ENCODE peak calls at places on chromosome 6, in nine cellular contexts. N is IMR-90, B is nephron progenitor cell, I is upper lobe of right lung, X is epithelial cell of esophagus, M is neural crest cell, U is mesothelial cell of epicardium, E is A673, Q is left lung. D is an unnamed sample.

GRCh38 chr6:34275128-34275804 is 26.5 kb upstream of the SMIM29 start:
- DNase-seq in B (no peak), M (no peak), I (no peak), Q (no peak), U (no peak), X (no peak), E (no peak), N (no peak), D (no peak)

GRCh38 chr6:161010418-161010817 is 18.8 kb downstream of the MAP3K4 start:
- DNase-seq in M (no peak), E (no peak), U (no peak), N (peak), Q (no peak), X (peak), I (no peak), B (no peak), D (no peak)

GRCh38 chr6:42555477-42556457 is 8.1 kb upstream of the UBR2 start:
- DNase-seq in Q (no peak), E (peak), X (peak), B (no peak), M (no peak), N (peak), I (no peak), U (no peak), D (no peak)

GRCh38 chr6:23073851-23074250 is 504.5 kb downstream of the HDGFL1 start:
- DNase-seq in B (no peak), X (no peak), U (no peak), I (no peak), M (no peak), N (peak), E (no peak), Q (no peak), D (no peak)

GRCh38 chr6:13615802-13616140 is 636 bp downstream of the NOL7 start:
- DNase-seq in E (peak), Q (peak), B (peak), X (peak), M (peak), U (no peak), N (peak), I (peak), D (peak)

GRCh38 chr6:37056439-37057127 is 51.1 kb downstream of the FGD2 start:
- DNase-seq in X (peak), U (no peak), E (no peak), Q (peak), N (peak), I (no peak), B (no peak), M (no peak), D (no peak)

GRCh38 chr6:75243333-75244062 is at the start of gene COX7A2:
- DNase-seq in U (peak), E (peak), Q (peak), I (peak), M (peak), B (peak), X (peak), N (peak), D (peak)

GRCh38 chr6:82951389-82951788 is 114.3 kb downstream of the UBE3D start:
- DNase-seq in I (no peak), Q (no peak), X (peak), N (no peak), B (no peak), E (no peak), U (no peak), M (no peak), D (no peak)

GRCh38 chr6:108560463-108561308 is at the start of gene FOXO3:
- DNase-seq in I (peak), B (peak), Q (peak), M (peak), N (peak), E (peak), X (peak), U (peak), D (peak)

GRCh38 chr6:90202156-90202555 is 94.5 kb downstream of the BACH2 start:
- DNase-seq in M (no peak), X (no peak), Q (no peak), N (no peak), E (no peak), U (no peak), I (no peak), B (no peak), D (no peak)

GRCh38 chr6:108902389-108902792 is 54.2 kb downstream of the ARMC2 start:
- DNase-seq in Q (no peak), B (no peak), E (peak), X (no peak), U (no peak), M (no peak), N (peak), I (no peak), D (no peak)

GRCh38 chr6:44353336-44353735 is 10.9 kb downstream of the SPATS1 start:
- DNase-seq in I (no peak), E (no peak), U (no peak), X (peak), Q (no peak), B (no peak), N (no peak), M (no peak), D (no peak)

GRCh38 chr6:119012521-119012920 is 65.9 kb downstream of the FAM184A start:
- DNase-seq in E (no peak), U (no peak), M (no peak), B (no peak), N (no peak), Q (no peak), X (no peak), I (no peak), D (no peak)

GRCh38 chr6:37303891-37304503 is 46.1 kb upstream of the TMEM217 start:
- DNase-seq in E (peak), X (peak), U (no peak), M (peak), B (peak), I (no peak), Q (no peak), N (peak), D (no peak)

GRCh38 chr6:48397887-48398286 is 286.9 kb upstream of the PTCHD4 start:
- DNase-seq in N (no peak), I (no peak), E (no peak), X (peak), B (no peak), U (no peak), Q (no peak), M (no peak), D (no peak)

GRCh38 chr6:10322991-10323390 is 91.9 kb downstream of the TFAP2A start:
- DNase-seq in X (peak), M (no peak), I (no peak), E (no peak), B (no peak), U (no peak), Q (no peak), N (no peak), D (no peak)

GRCh38 chr6:166419268-166419667 is 36.5 kb upstream of the MPC1 start:
- DNase-seq in X (peak), M (no peak), E (no peak), Q (no peak), N (peak), U (no peak), B (no peak), I (peak), D (peak)

GRCh38 chr6:24564081-24564480 is 69.3 kb downstream of the ALDH5A1 start:
- DNase-seq in B (no peak), Q (no peak), E (no peak), M (no peak), I (no peak), N (no peak), X (no peak), U (no peak), D (no peak)

GRCh38 chr6:167736486-167737204 is 90.1 kb upstream of the AFDN start:
- DNase-seq in U (no peak), I (no peak), Q (no peak), X (no peak), E (no peak), B (no peak), N (no peak), M (no peak), D (no peak)

GRCh38 chr6:33372532-33373123 is 19.0 kb upstream of the KIFC1 start:
- DNase-seq in E (no peak), Q (no peak), U (no peak), N (no peak), I (no peak), M (no peak), B (no peak), X (no peak), D (no peak)

GRCh38 chr6:1817033-1817761 is 207.5 kb downstream of the FOXC1 start:
- DNase-seq in X (no peak), N (peak), E (no peak), B (no peak), I (no peak), U (no peak), Q (no peak), M (no peak), D (no peak)

GRCh38 chr6:157761331-157761921 is 61.6 kb upstream of the SNX9 start:
- DNase-seq in M (no peak), Q (no peak), B (no peak), E (no peak), U (no peak), X (peak), I (no peak), N (peak), D (no peak)

GRCh38 chr6:84466521-84466920 is 239.1 kb upstream of the CEP162 start:
- DNase-seq in N (peak), U (no peak), B (no peak), Q (no peak), M (no peak), E (no peak), I (no peak), X (peak), D (no peak)
- TF ChIP-seq CTCF in N (no peak), U (no peak), B (no peak), Q (no peak), M (no peak), E (no peak), I (no peak), X (no peak), D (no peak)

GRCh38 chr6:152206072-152206818 is 398.8 kb downstream of the ESR1 start:
- DNase-seq in I (no peak), B (peak), M (peak), U (no peak), Q (no peak), X (peak), N (peak), E (peak), D (no peak)
- TF ChIP-seq CTCF in I (peak), B (peak), M (peak), U (peak), Q (peak), X (peak), N (peak), E (peak), D (peak)

GRCh38 chr6:28980797-28981390 is 24.2 kb downstream of the ZNF311 start:
- DNase-seq in N (peak), M (peak), U (no peak), E (peak), B (peak), X (peak), I (no peak), Q (no peak), D (no peak)
- TF ChIP-seq CTCF in N (peak), M (peak), U (peak), E (peak), B (peak), X (peak), I (peak), Q (peak), D (peak)

GRCh38 chr6:53044071-53044470 is 21.1 kb upstream of the FBXO9 start:
- DNase-seq in X (no peak), I (no peak), B (peak), E (peak), M (no peak), Q (no peak), N (peak), U (no peak), D (no peak)
- TF ChIP-seq CTCF in X (no peak), I (no peak), B (no peak), E (no peak), M (no peak), Q (no peak), N (no peak), U (no peak), D (no peak)

GRCh38 chr6:117265425-117266266 is at the start of gene VGLL2:
- DNase-seq in E (peak), X (peak), U (peak), M (peak), B (peak), I (peak), N (peak), Q (peak), D (no peak)
- TF ChIP-seq CTCF in E (peak), X (no peak), U (no peak), M (peak), B (no peak), I (no peak), N (no peak), Q (no peak), D (no peak)

GRCh38 chr6:76420094-76420493 is 347.6 kb upstream of the IMPG1 start:
- DNase-seq in M (no peak), E (no peak), U (no peak), N (no peak), X (no peak), I (no peak), B (no peak), Q (no peak), D (no peak)

GRCh38 chr6:76422814-76423213 is 350.4 kb upstream of the IMPG1 start:
- DNase-seq in M (no peak), I (no peak), X (no peak), N (no peak), B (no peak), E (no peak), U (no peak), Q (no peak), D (no peak)

GRCh38 chr6:76416821-76417605 is 344.6 kb upstream of the IMPG1 start:
- DNase-seq in X (peak), Q (no peak), N (no peak), E (no peak), U (no peak), I (no peak), B (no peak), M (no peak), D (no peak)

DNA sequence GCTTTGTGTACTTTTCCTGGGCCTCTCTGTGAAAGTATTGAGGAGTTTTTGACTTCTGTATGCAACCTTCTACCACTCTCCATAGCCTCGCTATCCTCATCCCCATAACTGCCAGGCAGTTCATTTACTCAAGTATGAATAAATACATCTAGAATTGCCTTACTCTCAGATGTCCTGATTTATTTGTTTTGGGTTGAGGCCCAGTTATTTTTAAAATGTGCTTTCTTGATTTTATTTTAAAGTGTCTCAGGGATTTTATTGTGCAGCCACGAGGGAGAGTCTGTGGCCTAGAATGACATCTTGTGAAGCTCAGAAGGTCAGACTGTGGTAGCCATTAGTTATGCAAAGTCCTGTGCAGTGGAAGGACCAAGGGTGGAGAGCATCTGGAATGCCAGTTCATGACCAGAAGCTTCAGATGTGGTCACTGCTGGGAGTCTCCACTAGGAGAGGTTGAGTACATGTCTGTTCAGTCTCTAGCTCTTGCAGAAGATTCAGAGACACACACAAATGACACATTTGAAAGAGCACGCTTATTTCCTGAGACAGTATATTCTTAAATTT is 346.3 kb upstream of the IMPG1 start:
- DNase-seq in M (no peak), U (no peak), E (no peak), I (no peak), Q (no peak), B (no peak), N (no peak), X (no peak), D (no peak)
- TF ChIP-seq CTCF in M (no peak), U (no peak), E (no peak), I (no peak), Q (no peak), B (no peak), N (no peak), X (no peak), D (no peak)

DNA sequence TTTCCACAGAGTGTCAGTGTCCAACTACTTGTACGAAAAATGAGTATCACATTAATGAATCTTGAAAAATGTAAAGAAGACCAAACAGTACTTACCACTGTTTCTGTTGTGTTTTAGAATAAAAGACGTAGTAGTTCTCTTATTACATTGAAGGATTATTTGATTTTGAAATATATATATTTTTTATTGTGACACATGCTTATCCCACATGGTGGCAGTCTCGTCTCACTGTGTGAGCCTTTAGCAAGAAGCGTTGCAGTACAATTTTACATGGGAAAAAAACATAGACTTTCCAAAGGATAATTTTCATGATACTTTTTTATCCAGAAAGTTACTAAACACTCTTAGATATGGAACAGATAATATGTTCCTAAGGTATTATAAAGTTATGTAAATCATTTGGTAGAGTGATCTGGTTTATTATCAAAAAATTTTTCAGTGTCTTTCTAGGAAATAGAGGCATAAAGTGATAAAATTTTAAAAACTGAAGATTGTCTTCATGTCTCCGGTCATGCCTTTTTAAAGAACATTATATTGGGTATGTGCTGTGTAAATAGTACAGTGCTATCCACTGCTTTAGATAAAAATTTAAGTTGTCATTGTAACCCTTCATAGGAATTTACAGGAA is 117.5 kb upstream of the SAMD5 start:
- DNase-seq in Q (no peak), X (peak), N (peak), B (peak), U (no peak), E (peak), M (no peak), I (no peak), D (no peak)
- TF ChIP-seq CTCF in Q (no peak), X (peak), N (peak), B (peak), U (peak), E (peak), M (peak), I (peak), D (no peak)

GRCh38 chr6:143374014-143374413 is 76.5 kb downstream of the ADAT2 start:
- DNase-seq in Q (no peak), I (no peak), N (no peak), X (no peak), B (no peak), E (no peak), U (no peak), M (no peak), D (no peak)
- TF ChIP-seq CTCF in Q (no peak), I (no peak), N (no peak), X (no peak), B (no peak), E (no peak), U (no peak), M (no peak), D (no peak)

GRCh38 chr6:152236370-152237097 is 400.6 kb downstream of the SYNE1 start:
- DNase-seq in N (no peak), X (no peak), U (no peak), B (no peak), I (no peak), E (no peak), Q (no peak), M (no peak), D (no peak)

GRCh38 chr6:152229330-152229729 is 407.8 kb downstream of the SYNE1 start:
- DNase-seq in U (no peak), I (no peak), N (no peak), X (no peak), B (no peak), E (no peak), Q (no peak), M (no peak), D (no peak)

GRCh38 chr6:152233547-152234320 is 403.4 kb downstream of the SYNE1 start:
- DNase-seq in U (no peak), I (no peak), M (no peak), E (peak), X (no peak), N (no peak), Q (no peak), B (no peak), D (no peak)

GRCh38 chr6:152232494-152233151 is 404.5 kb downstream of the SYNE1 start:
- DNase-seq in N (peak), U (no peak), B (no peak), M (no peak), Q (no peak), E (peak), I (no peak), X (no peak), D (no peak)
- TF ChIP-seq CTCF in N (peak), U (no peak), B (no peak), M (peak), Q (no peak), E (peak), I (no peak), X (no peak), D (no peak)